ENCODE peak calls at places on chromosomes 4 and X, in four cellular contexts. J, A, G and Z are unnamed samples.

GRCh38 chr4:52833941-52834525 is 28.1 kb upstream of the RASL11B start:
- DNase-seq in J (no peak), A (no peak), G (no peak), Z (no peak)

GRCh38 chr4:97252615-97253154 is 890.6 kb downstream of the STPG2 start:
- DNase-seq in J (no peak), A (no peak), G (no peak), Z (no peak)

GRCh38 chr4:6362896-6363295 is 93.2 kb downstream of the WFS1 start:
- DNase-seq in J (peak; percentile 51), A (peak; percentile 31), G (peak; percentile 65), Z (no peak)

GRCh38 chr4:140427919-140428471 is 547 bp upstream of the CLGN start:
- DNase-seq in J (no peak), A (peak; percentile 57), G (no peak), Z (no peak)

GRCh38 chr4:44447563-44448504 is 775 bp downstream of the KCTD8 start:
- DNase-seq in J (peak; percentile 8), A (no peak), G (no peak), Z (no peak)

GRCh38 chr4:171721937-171722336 is 91.3 kb upstream of the GALNTL6 start:
- DNase-seq in J (no peak), A (no peak), G (no peak), Z (no peak)

GRCh38 chr4:174398728-174399127 is 115.0 kb downstream of the CEP44 start:
- DNase-seq in J (no peak), A (no peak), G (peak; percentile 22), Z (no peak)

GRCh38 chr4:53113433-53114215 is 251.5 kb downstream of the RASL11B start:
- DNase-seq in J (no peak), A (no peak), G (no peak), Z (no peak)

GRCh38 chr4:87073570-87074470 is 139.0 kb downstream of the AFF1 start:
- DNase-seq in J (no peak), A (no peak), G (no peak), Z (peak; percentile 93)

GRCh38 chr4:162836773-162837172 is 329.9 kb downstream of the NAF1 start:
- DNase-seq in J (no peak), A (no peak), G (no peak), Z (no peak)
- TF ChIP-seq TARDBP in J (no peak), A (no peak), G (no peak), Z (no peak)

DNA sequence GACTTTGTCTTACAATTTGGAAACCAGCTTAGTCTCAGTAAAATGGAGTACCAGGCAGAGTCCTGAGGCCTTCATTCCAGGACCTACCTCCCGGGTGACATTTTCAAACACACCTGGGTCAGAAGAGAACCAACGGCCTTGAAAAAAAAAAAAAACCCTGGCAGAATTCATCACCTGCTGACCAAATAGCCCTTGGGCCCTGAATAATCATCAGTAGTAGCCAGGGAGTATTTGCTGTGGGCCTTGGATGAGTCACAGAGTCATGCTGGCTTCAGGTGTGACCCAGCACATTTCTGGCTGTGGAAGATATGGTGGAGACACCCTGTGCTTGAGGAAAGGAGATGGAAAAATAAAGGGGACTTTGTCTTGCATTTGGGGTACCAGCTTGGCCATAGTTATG is 92.2 kb downstream of the LPAR4 start:
- DNase-seq in J (no peak), A (no peak), G (no peak), Z (no peak)
- TF ChIP-seq TARDBP in J (no peak), A (no peak), G (no peak), Z (no peak)

DNA sequence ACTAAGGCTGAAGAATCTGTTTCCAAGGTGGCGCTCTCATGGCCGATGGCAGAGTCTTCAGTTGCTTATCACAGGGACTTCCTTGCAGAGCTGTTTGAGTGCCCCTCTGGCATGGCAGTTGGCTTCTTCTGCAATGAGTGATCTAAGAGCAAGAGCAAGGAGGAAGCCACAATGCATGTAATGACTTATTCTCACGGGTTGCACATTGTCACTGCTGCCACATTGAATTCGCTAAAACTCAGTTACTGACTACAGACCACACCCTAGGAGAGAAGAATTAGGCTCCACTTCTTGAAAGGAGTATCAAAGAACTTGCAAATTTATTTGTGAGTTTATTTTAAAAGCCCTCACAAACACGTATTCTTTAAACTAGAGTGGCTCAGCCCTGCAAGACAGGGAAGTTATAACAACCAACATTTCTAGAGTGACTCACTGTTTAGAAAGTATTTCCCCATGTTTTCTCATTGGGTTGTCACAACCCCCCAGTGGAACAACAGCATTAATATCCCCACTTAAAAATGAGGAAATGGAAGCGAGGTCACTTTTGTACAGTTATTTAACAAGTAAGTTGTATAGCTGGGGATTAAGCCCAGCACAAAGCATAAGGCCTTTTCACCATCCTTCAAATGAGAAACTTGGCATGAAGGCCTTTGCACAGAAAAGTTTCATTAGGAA is 32.4 kb upstream of the RBPJ start:
- DNase-seq in J (no peak), A (no peak), G (no peak), Z (peak; percentile 73)
- TF ChIP-seq TARDBP in J (no peak), A (no peak), G (no peak), Z (no peak)

GRCh38 chr4:102625232-102625930 is 124.2 kb downstream of the NFKB1 start:
- DNase-seq in J (peak; percentile 25), A (peak; percentile 59), G (peak; percentile 34), Z (no peak)
- TF ChIP-seq TARDBP in J (no peak), A (no peak), G (no peak), Z (no peak)

GRCh38 chr4:186838295-186838694 is 114.6 kb upstream of the FAT1 start:
- DNase-seq in J (no peak), A (no peak), G (no peak), Z (no peak)

GRCh38 chr4:186840771-186841301 is 117.2 kb upstream of the FAT1 start:
- DNase-seq in J (no peak), A (no peak), G (peak; percentile 75), Z (no peak)

GRCh38 chr4:186840222-186840701 is 116.6 kb upstream of the FAT1 start:
- DNase-seq in J (no peak), A (no peak), G (peak; percentile 81), Z (no peak)

GRCh38 chr4:186844059-186844681 is 120.5 kb upstream of the FAT1 start:
- DNase-seq in J (no peak), A (no peak), G (peak; percentile 64), Z (no peak)

DNA sequence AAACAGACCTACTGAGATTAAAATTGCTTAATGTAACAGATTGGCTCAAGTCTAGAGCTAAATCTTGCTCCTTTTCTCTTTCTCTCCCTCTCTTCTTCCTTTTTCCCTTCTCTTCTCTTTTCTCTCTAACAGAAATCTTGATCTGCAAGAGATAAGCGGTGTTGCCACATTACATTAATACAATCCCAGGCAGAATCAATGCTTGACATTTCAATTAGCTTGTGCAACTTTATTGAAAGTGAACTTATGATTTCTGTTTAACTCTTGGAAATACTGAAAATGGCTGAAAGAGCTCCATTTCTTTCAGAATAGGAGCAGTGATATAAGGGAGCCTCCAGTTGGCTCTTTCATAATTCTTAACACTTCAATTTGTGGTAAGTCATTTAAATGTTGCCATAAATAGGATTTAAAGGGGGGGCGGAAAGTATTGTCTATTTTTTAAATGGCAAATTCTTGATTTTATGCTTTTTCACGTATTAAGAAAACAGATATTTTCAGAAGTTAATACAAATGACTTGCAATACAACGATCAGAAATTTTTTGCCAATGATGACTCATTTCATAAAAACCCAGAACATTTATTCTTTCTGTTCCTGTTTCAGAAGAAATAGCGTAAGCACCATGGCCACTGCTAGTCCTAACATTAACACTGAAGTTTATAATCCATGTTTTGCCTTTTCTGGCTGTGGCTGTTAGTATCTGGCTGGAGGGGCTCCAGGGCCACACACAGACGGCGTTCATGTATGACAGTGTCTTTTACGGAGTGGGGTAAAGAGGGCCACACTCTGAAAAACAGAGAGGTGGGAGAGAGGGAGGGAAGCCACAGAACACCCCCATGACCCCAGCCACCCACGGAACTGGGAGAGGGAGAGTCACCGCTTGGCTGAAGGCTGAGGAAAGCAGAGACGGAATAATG is 115.7 kb upstream of the FAT1 start:
- DNase-seq in J (no peak), A (no peak), G (peak; percentile 62), Z (no peak)
- TF ChIP-seq TARDBP in J (no peak), A (no peak), G (no peak), Z (no peak)

GRCh38 chr4:31998807-31999206 is 1278.6 kb downstream of the PCDH7 start:
- DNase-seq in J (no peak), A (no peak), G (peak; percentile 46), Z (no peak)

GRCh38 chr4:32002037-32002747 is 1282.0 kb downstream of the PCDH7 start:
- DNase-seq in J (no peak), A (no peak), G (peak; percentile 85), Z (no peak)

GRCh38 chr4:32000846-32001488 is 1280.8 kb downstream of the PCDH7 start:
- DNase-seq in J (no peak), A (no peak), G (peak; percentile 54), Z (no peak)

GRCh38 chr4:31995943-31996901 is 1276.1 kb downstream of the PCDH7 start:
- DNase-seq in J (peak; percentile 9), A (no peak), G (peak; percentile 74), Z (no peak)
- TF ChIP-seq TARDBP in J (no peak), A (no peak), G (no peak), Z (no peak)

GRCh38 chr4:1810765-1811164 is 17.7 kb downstream of the FGFR3 start:
- DNase-seq in J (no peak), A (no peak), G (no peak), Z (no peak)

GRCh38 chr4:1807258-1807777 is 14.2 kb downstream of the FGFR3 start:
- DNase-seq in J (no peak), A (no peak), G (no peak), Z (no peak)

GRCh38 chr4:1808851-1809753 is 16.0 kb downstream of the FGFR3 start:
- DNase-seq in J (no peak), A (no peak), G (no peak), Z (no peak)

GRCh38 chr4:1808396-1808795 is 15.3 kb downstream of the FGFR3 start:
- DNase-seq in J (no peak), A (no peak), G (no peak), Z (no peak)

GRCh38 chr4:1809754-1810502 is 16.8 kb downstream of the FGFR3 start:
- DNase-seq in J (peak; percentile 91), A (peak; percentile 86), G (peak; percentile 84), Z (no peak)
- TF ChIP-seq TARDBP in J (no peak), A (peak; percentile 81), G (no peak), Z (no peak)

GRCh38 chr4:13994016-13994415 is 366.5 kb upstream of the BOD1L1 start:
- DNase-seq in J (no peak), A (no peak), G (no peak), Z (no peak)
- TF ChIP-seq TARDBP in J (no peak), A (no peak), G (no peak), Z (no peak)

DNA sequence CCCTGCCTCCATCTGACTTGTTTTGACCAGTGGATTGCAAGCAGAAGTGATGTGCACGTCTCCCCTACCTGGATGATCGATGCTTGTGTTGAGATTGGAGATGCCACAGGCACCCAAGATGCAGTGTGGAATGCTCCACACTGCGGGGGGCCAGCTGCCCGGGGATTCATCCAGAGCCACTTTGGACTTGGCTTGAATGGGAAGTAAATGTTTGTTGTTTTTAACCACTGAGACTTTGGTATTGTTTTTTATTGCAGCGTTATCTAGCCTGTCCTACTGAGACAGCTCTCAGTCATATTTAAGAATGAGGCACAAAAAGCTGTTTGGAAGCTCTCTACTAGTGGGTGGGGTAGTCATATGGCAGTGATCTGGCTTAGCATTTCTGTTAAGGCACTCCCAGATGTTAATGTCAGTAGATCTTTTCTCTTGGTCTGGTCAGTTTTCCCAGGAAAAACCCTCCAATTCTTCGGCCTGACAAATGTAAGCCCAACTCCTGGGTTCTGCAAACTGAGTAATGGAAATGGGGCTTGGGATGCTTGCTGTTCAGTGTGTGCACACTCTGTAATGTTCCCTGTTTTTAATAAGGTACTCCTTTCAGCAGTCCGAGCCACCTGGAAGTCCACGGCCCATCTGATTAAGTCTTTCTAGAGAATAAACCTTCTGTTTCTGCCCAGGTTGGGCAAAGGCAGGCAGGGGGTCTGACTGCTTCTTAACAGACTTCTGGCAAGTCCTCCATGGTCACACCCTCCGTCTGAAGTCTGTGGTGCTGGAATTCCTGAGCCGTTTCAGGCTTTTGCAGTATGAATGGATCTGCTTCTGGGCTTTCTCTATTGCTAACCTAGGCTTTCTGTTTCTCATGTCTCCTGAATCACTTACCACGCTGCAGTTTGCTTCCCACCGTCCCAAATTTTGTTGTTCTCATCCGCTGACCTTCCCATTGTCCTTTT is 74.8 kb downstream of the WWC2 start:
- DNase-seq in J (no peak), A (no peak), G (no peak), Z (no peak)
- TF ChIP-seq TARDBP in J (no peak), A (no peak), G (no peak), Z (no peak)